ENCODE peak calls at places on chromosomes 7 and 10, in ten cellular contexts. C, Q, O, D, K, N, I, W, U and L are unnamed samples.

GRCh38 chr10:132492323-132493035 is 45.1 kb upstream of the INPP5A start:
- DNase-seq in C (no peak), Q (no peak), O (no peak), D (no peak), K (peak; percentile 51), N (peak; percentile 42), I (no peak), W (no peak), U (no peak), L (no peak)

GRCh38 chr10:113554214-113554613 is 1.4 kb downstream of the HABP2 start:
- DNase-seq in C (no peak), Q (peak; percentile 85), O (no peak), D (no peak), K (no peak), N (no peak), I (no peak), W (no peak), U (no peak), L (no peak)

GRCh38 chr7:128104109-128104742 is 73.0 kb upstream of the LRRC4 start:
- DNase-seq in C (no peak), Q (no peak), O (no peak), D (no peak), K (peak; percentile 26), N (peak; percentile 47), I (no peak), W (peak; percentile 63), U (no peak), L (no peak)

GRCh38 chr7:1136841-1137516 is 23.0 kb downstream of the ZFAND2A start:
- DNase-seq in C (peak; percentile 31), Q (no peak), O (no peak), D (no peak), K (no peak), N (no peak), I (no peak), W (peak; percentile 32), U (no peak), L (no peak)

GRCh38 chr7:128041203-128041602 is 10.0 kb upstream of the LRRC4 start:
- DNase-seq in C (no peak), Q (peak; percentile 44), O (no peak), D (no peak), K (no peak), N (no peak), I (no peak), W (no peak), U (no peak), L (no peak)

GRCh38 chr7:103691291-103691690 is 245.3 kb upstream of the SLC26A5 start:
- DNase-seq in C (no peak), Q (no peak), O (no peak), D (no peak), K (no peak), N (no peak), I (no peak), W (no peak), U (no peak), L (no peak)

GRCh38 chr7:17679427-17679826 is 260.9 kb downstream of the SNX13 start:
- DNase-seq in C (no peak), Q (no peak), O (peak; percentile 64), D (no peak), K (peak; percentile 38), N (no peak), I (no peak), W (no peak), U (peak; percentile 36), L (no peak)

GRCh38 chr7:144830024-144830785 is 5.6 kb downstream of the TPK1 start:
- DNase-seq in C (no peak), Q (no peak), O (no peak), D (peak; percentile 61), K (no peak), N (no peak), I (no peak), W (no peak), U (no peak), L (no peak)

GRCh38 chr10:89095701-89096391 is 105.2 kb downstream of the FAS start:
- DNase-seq in C (no peak), Q (no peak), O (no peak), D (no peak), K (no peak), N (no peak), I (no peak), W (no peak), U (no peak), L (no peak)

GRCh38 chr7:158310924-158311713 is 276.5 kb downstream of the PTPRN2 start:
- DNase-seq in C (no peak), Q (no peak), O (no peak), D (no peak), K (no peak), N (no peak), I (no peak), W (no peak), U (no peak), L (no peak)

GRCh38 chr10:101216207-101216607 is 13.1 kb downstream of the LBX1 start:
- DNase-seq in C (no peak), Q (no peak), O (no peak), D (no peak), K (no peak), N (no peak), I (no peak), W (no peak), U (no peak), L (no peak)

GRCh38 chr7:126700807-126701604 is 551.7 kb downstream of the GRM8 start:
- DNase-seq in C (peak; percentile 66), Q (peak; percentile 98), O (no peak), D (no peak), K (no peak), N (peak; percentile 42), I (no peak), W (no peak), U (peak; percentile 21), L (no peak)

GRCh38 chr7:142887282-142888015 is 1.9 kb upstream of the TRPV6 start:
- DNase-seq in C (no peak), Q (no peak), O (no peak), D (no peak), K (no peak), N (no peak), I (no peak), W (no peak), U (no peak), L (no peak)

GRCh38 chr7:64863021-64863420 is 40.1 kb upstream of the ZNF273 start:
- DNase-seq in C (no peak), Q (no peak), O (peak; percentile 36), D (no peak), K (no peak), N (no peak), I (no peak), W (no peak), U (no peak), L (no peak)

GRCh38 chr10:11661441-11661840 is 50.0 kb upstream of the USP6NL start:
- DNase-seq in C (no peak), Q (no peak), O (no peak), D (no peak), K (no peak), N (no peak), I (no peak), W (no peak), U (no peak), L (no peak)

GRCh38 chr7:127652333-127653248 is 597 bp downstream of the SND1 start:
- DNase-seq in C (no peak), Q (peak; percentile 39), O (no peak), D (no peak), K (no peak), N (no peak), I (no peak), W (no peak), U (no peak), L (no peak)

GRCh38 chr7:74612015-74612829 is 45.3 kb upstream of the GTF2I start:
- DNase-seq in C (no peak), Q (peak; percentile 9), O (no peak), D (no peak), K (no peak), N (peak; percentile 61), I (no peak), W (no peak), U (no peak), L (no peak)

GRCh38 chr10:52443419-52444388 is 129.6 kb downstream of the DKK1 start:
- DNase-seq in C (no peak), Q (peak; percentile 85), O (no peak), D (no peak), K (no peak), N (no peak), I (no peak), W (no peak), U (no peak), L (no peak)

DNA sequence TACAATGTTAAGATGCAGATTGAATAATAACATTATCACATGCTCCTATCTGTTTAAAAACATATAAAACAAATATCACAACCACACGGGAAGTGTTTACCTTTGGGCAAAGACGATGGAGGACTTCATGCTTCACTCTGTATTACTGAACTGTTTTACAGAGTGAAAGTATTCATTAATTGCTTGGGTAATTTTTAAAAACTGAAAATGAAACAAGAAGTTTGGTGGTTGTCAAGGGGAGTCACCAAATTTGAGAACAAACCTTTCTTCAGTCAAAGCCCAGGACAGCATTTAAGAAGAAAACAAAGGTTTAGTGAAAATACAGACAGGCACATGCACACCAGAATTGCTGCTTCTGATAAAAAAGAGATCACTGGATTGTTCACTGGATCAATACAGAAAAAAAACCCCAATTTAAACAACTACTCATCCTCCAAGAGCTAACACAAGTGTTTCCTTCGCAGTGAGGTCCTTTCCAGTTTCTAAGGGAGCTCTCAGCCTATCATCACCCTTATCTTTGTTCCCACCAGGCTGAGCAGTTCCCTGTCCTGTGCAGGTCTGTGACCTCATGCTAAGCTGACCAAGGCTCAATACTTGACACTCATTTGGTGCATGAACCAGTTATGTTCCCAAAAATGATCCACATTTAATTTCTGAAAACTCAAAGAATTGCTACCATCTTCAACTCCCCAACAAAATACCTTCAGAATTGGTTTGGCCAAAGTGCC is 8.8 kb downstream of the PARP12 start:
- DNase-seq in C (no peak), Q (no peak), O (no peak), D (no peak), K (no peak), N (no peak), I (no peak), W (no peak), U (no peak), L (no peak)
- H3K9me3 ChIP-seq in C (no peaks in the 10 kb centered on the region), Q (no peaks in the 10 kb centered on the region), O (no peaks in the 10 kb centered on the region), D (no peaks in the 10 kb centered on the region), K (no peaks in the 10 kb centered on the region), N (no peaks in the 10 kb centered on the region), I (no peaks in the 10 kb centered on the region), W (no peaks in the 10 kb centered on the region), U (no peaks in the 10 kb centered on the region), L (no peaks in the 10 kb centered on the region)

GRCh38 chr10:73648252-73648651 is 7.0 kb upstream of the MYOZ1 start:
- DNase-seq in C (no peak), Q (no peak), O (peak; percentile 62), D (no peak), K (peak; percentile 46), N (no peak), I (no peak), W (no peak), U (no peak), L (no peak)
- H3K4me3 ChIP-seq in C (no peak overlapping the region), Q (peak overlapping the region; percentile 45), O (peak overlapping the region; percentile 60), D (peak overlapping the region; percentile 53), K (peak overlapping the region; percentile 76), N (peak overlapping the region; percentile 69), I (peak overlapping the region; percentile 60), W (peak overlapping the region; percentile 56), U (peak overlapping the region; percentile 85), L (no peak overlapping the region)

GRCh38 chr10:42532996-42533395 is 105.4 kb downstream of the ZNF33B start:
- DNase-seq in C (no peak), Q (no peak), O (no peak), D (no peak), K (no peak), N (no peak), I (no peak), W (no peak), U (no peak), L (no peak)
- H3K9me3 ChIP-seq in C (peaks cover 70% of the 10 kb centered on the region), Q (no peaks in the 10 kb centered on the region), O (peaks cover 5% of the 10 kb centered on the region), D (peaks cover 9% of the 10 kb centered on the region), K (peaks cover 75% of the 10 kb centered on the region), N (peaks cover 52% of the 10 kb centered on the region), I (peaks cover 67% of the 10 kb centered on the region), W (no peaks in the 10 kb centered on the region), U (no peaks in the 10 kb centered on the region), L (peaks cover 28% of the 10 kb centered on the region)

GRCh38 chr10:103450201-103450695 is 1.9 kb downstream of the CALHM2 start:
- DNase-seq in C (no peak), Q (no peak), O (no peak), D (no peak), K (no peak), N (peak; percentile 39), I (no peak), W (no peak), U (no peak), L (no peak)
- H3K4me3 ChIP-seq in C (no peak overlapping the region), Q (no peak overlapping the region), O (peak overlapping the region; percentile 74), D (no peak overlapping the region), K (peak overlapping the region; percentile 78), N (peak overlapping the region; percentile 94), I (peak overlapping the region; percentile 75), W (no peak overlapping the region), U (no peak overlapping the region), L (peak overlapping the region; percentile 77)